ENCODE peak calls at places on chromosomes 11 and 22, in six cellular contexts. One of them, this sample, is unnamed.

GRCh38 chr22:27987557-27987956 is 68.5 kb upstream of the PITPNB start:
- DNase-seq in transverse colon: no peak
- DNase-seq in tibial nerve: no peak
- DNase-seq in body of pancreas: no peak
- DNase-seq in sigmoid colon: peak
- DNase-seq in H1: no peak
- DNase-seq in this sample: no peak

GRCh38 chr11:72848846-72849466 is 34.7 kb downstream of the ATG16L2 start:
- DNase-seq in transverse colon: no peak
- DNase-seq in tibial nerve: peak
- DNase-seq in body of pancreas: peak
- DNase-seq in sigmoid colon: no peak
- DNase-seq in H1: no peak
- DNase-seq in this sample: no peak

GRCh38 chr11:69489746-69490365 is 8.4 kb downstream of the LINC01488 start:
- DNase-seq in transverse colon: no peak
- DNase-seq in tibial nerve: no peak
- DNase-seq in body of pancreas: no peak
- DNase-seq in sigmoid colon: no peak
- DNase-seq in H1: no peak
- DNase-seq in this sample: no peak

GRCh38 chr11:911031-911889 is 650 bp upstream of the CHID1 start:
- DNase-seq in transverse colon: peak
- DNase-seq in tibial nerve: no peak
- DNase-seq in body of pancreas: peak
- DNase-seq in sigmoid colon: no peak
- DNase-seq in H1: no peak
- DNase-seq in this sample: peak

GRCh38 chr11:107567739-107568335 is 2.3 kb upstream of the ALKBH8 start:
- DNase-seq in transverse colon: no peak
- DNase-seq in tibial nerve: no peak
- DNase-seq in body of pancreas: no peak
- DNase-seq in sigmoid colon: no peak
- DNase-seq in H1: no peak
- DNase-seq in this sample: no peak

GRCh38 chr11:66317322-66317765 is 500 bp upstream of the CD248 start:
- DNase-seq in transverse colon: no peak
- DNase-seq in tibial nerve: peak
- DNase-seq in body of pancreas: no peak
- DNase-seq in sigmoid colon: peak
- DNase-seq in H1: no peak
- DNase-seq in this sample: no peak

GRCh38 chr11:68454767-68455166 is 5.8 kb upstream of the PPP6R3 start:
- DNase-seq in transverse colon: no peak
- DNase-seq in tibial nerve: no peak
- DNase-seq in body of pancreas: no peak
- DNase-seq in sigmoid colon: no peak
- DNase-seq in H1: no peak
- DNase-seq in this sample: no peak

GRCh38 chr11:82731691-82732277 is 1.9 kb downstream of the FAM181B start:
- DNase-seq in transverse colon: no peak
- DNase-seq in tibial nerve: no peak
- DNase-seq in body of pancreas: no peak
- DNase-seq in sigmoid colon: no peak
- DNase-seq in H1: no peak
- DNase-seq in this sample: no peak

GRCh38 chr11:78244080-78244479 is 55.4 kb downstream of the USP35 start:
- DNase-seq in transverse colon: no peak
- DNase-seq in tibial nerve: no peak
- DNase-seq in body of pancreas: no peak
- DNase-seq in sigmoid colon: no peak
- DNase-seq in H1: no peak
- DNase-seq in this sample: no peak

GRCh38 chr22:47632646-47633045 is 870.2 kb downstream of the TBC1D22A start:
- DNase-seq in transverse colon: no peak
- DNase-seq in tibial nerve: no peak
- DNase-seq in body of pancreas: no peak
- DNase-seq in sigmoid colon: no peak
- DNase-seq in H1: no peak
- DNase-seq in this sample: no peak

GRCh38 chr11:124108158-124108557 is 7.1 kb upstream of the VWA5A start:
- DNase-seq in transverse colon: peak
- DNase-seq in tibial nerve: no peak
- DNase-seq in body of pancreas: peak
- DNase-seq in sigmoid colon: no peak
- DNase-seq in H1: no peak
- DNase-seq in this sample: no peak

GRCh38 chr11:25423436-25424184 is 908.3 kb upstream of the ANO3 start:
- DNase-seq in transverse colon: no peak
- DNase-seq in tibial nerve: no peak
- DNase-seq in body of pancreas: no peak
- DNase-seq in sigmoid colon: no peak
- DNase-seq in H1: no peak
- DNase-seq in this sample: no peak

GRCh38 chr11:72238040-72238450 is 5.9 kb downstream of the PHOX2A start:
- DNase-seq in transverse colon: peak
- DNase-seq in tibial nerve: no peak
- DNase-seq in body of pancreas: peak
- DNase-seq in sigmoid colon: peak
- DNase-seq in H1: peak
- DNase-seq in this sample: no peak

GRCh38 chr22:45758603-45759002 is 87.0 kb downstream of the ATXN10 start:
- DNase-seq in transverse colon: no peak
- DNase-seq in tibial nerve: no peak
- DNase-seq in body of pancreas: no peak
- DNase-seq in sigmoid colon: no peak
- DNase-seq in H1: no peak
- DNase-seq in this sample: no peak

GRCh38 chr11:20363500-20364411 is at the start of gene HTATIP2:
- DNase-seq in transverse colon: peak
- DNase-seq in tibial nerve: peak
- DNase-seq in body of pancreas: peak
- DNase-seq in sigmoid colon: peak
- DNase-seq in H1: no peak
- DNase-seq in this sample: peak
- TF ChIP-seq POLR2A in transverse colon: peak
- TF ChIP-seq POLR2A in tibial nerve: no peak
- TF ChIP-seq POLR2A in body of pancreas: peak
- TF ChIP-seq POLR2A in sigmoid colon: peak
- TF ChIP-seq POLR2A in H1: no peak
- TF ChIP-seq POLR2A in this sample: peak

GRCh38 chr22:17724241-17724640 is 50.0 kb downstream of the BID start:
- DNase-seq in transverse colon: no peak
- DNase-seq in tibial nerve: no peak
- DNase-seq in body of pancreas: no peak
- DNase-seq in sigmoid colon: no peak
- DNase-seq in H1: no peak
- DNase-seq in this sample: no peak

GRCh38 chr22:17725465-17725800 is 48.8 kb downstream of the BID start:
- DNase-seq in transverse colon: no peak
- DNase-seq in tibial nerve: no peak
- DNase-seq in body of pancreas: no peak
- DNase-seq in sigmoid colon: no peak
- DNase-seq in H1: no peak
- DNase-seq in this sample: no peak

GRCh38 chr22:17726561-17727243 is 47.6 kb downstream of the BID start:
- DNase-seq in transverse colon: no peak
- DNase-seq in tibial nerve: no peak
- DNase-seq in body of pancreas: no peak
- DNase-seq in sigmoid colon: no peak
- DNase-seq in H1: no peak
- DNase-seq in this sample: peak

GRCh38 chr22:17727244-17727892 is 46.9 kb downstream of the BID start:
- DNase-seq in transverse colon: no peak
- DNase-seq in tibial nerve: no peak
- DNase-seq in body of pancreas: no peak
- DNase-seq in sigmoid colon: no peak
- DNase-seq in H1: no peak
- DNase-seq in this sample: no peak

GRCh38 chr22:17724678-17725464 is 49.4 kb downstream of the BID start:
- DNase-seq in transverse colon: no peak
- DNase-seq in tibial nerve: no peak
- DNase-seq in body of pancreas: no peak
- DNase-seq in sigmoid colon: no peak
- DNase-seq in H1: no peak
- DNase-seq in this sample: no peak
- H3K27ac ChIP-seq in transverse colon: peak
- H3K27ac ChIP-seq in tibial nerve: peak
- H3K27ac ChIP-seq in body of pancreas: no peak
- H3K27ac ChIP-seq in sigmoid colon: peak
- H3K27ac ChIP-seq in H1: no peak
- H3K27ac ChIP-seq in this sample: peak

DNA sequence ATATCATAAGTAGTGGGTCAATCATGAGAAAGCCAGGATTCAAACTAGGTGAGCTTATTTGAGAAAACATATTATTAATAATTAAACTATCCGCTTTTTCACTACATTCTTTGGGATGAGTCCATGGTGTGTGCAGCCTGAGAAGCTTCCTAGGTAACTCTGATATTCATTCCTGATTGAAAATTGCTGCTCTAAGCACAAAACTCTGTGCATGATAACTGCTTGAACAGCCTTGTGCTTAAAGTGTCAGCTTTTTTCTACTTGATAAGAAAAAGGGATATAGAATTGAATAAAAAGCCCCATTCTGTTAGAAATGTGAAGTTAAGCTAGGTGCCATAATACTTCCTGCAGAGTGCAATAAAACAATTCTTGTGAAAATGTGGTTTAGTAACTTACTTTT is 343.5 kb upstream of the LUZP2 start:
- DNase-seq in transverse colon: no peak
- DNase-seq in tibial nerve: no peak
- DNase-seq in body of pancreas: no peak
- DNase-seq in sigmoid colon: no peak
- DNase-seq in H1: no peak
- DNase-seq in this sample: no peak
- TF ChIP-seq POLR2A in transverse colon: no peak
- TF ChIP-seq POLR2A in tibial nerve: no peak
- TF ChIP-seq POLR2A in body of pancreas: no peak
- TF ChIP-seq POLR2A in sigmoid colon: no peak
- TF ChIP-seq POLR2A in H1: no peak
- TF ChIP-seq POLR2A in this sample: no peak

DNA sequence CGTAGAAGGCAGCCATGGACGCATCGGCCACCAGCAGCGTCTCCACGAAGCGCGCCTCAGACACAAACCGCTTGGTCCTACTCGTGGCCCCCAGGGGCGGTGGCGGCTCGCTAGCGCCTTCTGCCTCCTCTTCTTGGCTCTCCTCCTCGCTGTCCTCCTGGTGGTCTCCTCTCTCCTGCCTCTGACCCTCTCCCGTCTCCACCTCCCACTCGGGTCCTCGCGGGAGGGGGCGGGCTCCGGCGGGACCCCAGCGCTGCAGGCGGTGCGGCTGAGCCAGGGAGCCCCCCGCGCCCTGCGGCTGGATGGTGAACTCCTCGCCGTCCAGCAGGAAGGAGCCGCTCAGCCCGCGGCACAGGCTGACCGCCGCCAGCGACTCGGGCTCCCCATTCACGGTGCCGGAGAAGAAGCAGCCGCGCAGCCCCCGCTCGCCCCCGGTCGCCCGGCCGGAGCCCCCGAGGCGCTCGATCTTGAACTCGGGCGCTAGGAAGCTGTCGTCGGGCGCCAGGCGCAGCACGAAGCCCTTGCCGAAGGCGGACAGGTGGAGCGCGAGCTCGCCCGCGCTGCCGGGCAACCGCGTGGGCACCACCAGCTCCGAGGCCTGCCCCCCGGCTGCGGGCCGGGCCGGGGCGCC is 713 bp downstream of the ADAMTS8 start:
- DNase-seq in transverse colon: peak
- DNase-seq in tibial nerve: no peak
- DNase-seq in body of pancreas: peak
- DNase-seq in sigmoid colon: peak
- DNase-seq in H1: no peak
- DNase-seq in this sample: no peak
- H3K27ac ChIP-seq in transverse colon: peak
- H3K27ac ChIP-seq in tibial nerve: no peak
- H3K27ac ChIP-seq in body of pancreas: no peak
- H3K27ac ChIP-seq in sigmoid colon: peak
- H3K27ac ChIP-seq in H1: no peak
- H3K27ac ChIP-seq in this sample: no peak

DNA sequence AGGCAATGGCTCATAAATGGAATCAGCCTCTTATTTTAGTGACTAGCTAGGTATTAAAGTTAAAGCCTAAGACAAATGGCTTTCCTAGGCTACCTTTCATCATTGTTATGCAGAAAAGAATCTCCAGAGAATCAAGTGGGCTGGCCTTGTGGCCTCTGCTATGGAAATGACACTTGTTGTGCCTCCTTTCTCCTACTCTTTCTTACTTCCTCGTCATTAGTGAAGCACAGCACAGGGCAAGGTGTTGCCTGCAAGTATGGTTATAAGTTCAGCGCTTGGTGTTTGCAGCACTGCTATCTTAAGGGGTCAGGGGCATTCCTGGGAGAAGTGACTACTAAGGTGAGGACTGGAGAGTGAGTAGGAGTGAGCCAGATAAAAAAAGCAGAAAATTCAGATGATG is 45.4 kb upstream of the GLYATL1 start:
- DNase-seq in transverse colon: no peak
- DNase-seq in tibial nerve: no peak
- DNase-seq in body of pancreas: no peak
- DNase-seq in sigmoid colon: no peak
- DNase-seq in H1: no peak
- DNase-seq in this sample: no peak
- TF ChIP-seq POLR2A in transverse colon: no peak
- TF ChIP-seq POLR2A in tibial nerve: no peak
- TF ChIP-seq POLR2A in body of pancreas: no peak
- TF ChIP-seq POLR2A in sigmoid colon: no peak
- TF ChIP-seq POLR2A in H1: no peak
- TF ChIP-seq POLR2A in this sample: no peak

GRCh38 chr22:26484360-26484706 is 656 bp downstream of the SRRD start:
- DNase-seq in transverse colon: no peak
- DNase-seq in tibial nerve: no peak
- DNase-seq in body of pancreas: no peak
- DNase-seq in sigmoid colon: no peak
- DNase-seq in H1: no peak
- DNase-seq in this sample: no peak
- H3K27ac ChIP-seq in transverse colon: peak
- H3K27ac ChIP-seq in tibial nerve: peak
- H3K27ac ChIP-seq in body of pancreas: peak
- H3K27ac ChIP-seq in sigmoid colon: peak
- H3K27ac ChIP-seq in H1: no peak
- H3K27ac ChIP-seq in this sample: peak

This sample was measured in heart left ventricle.